ENCODE peak calls at places on chromosomes 6 and 20, in ten cellular contexts. Q is adrenal gland; W is H1; Z is mammary epithelial cell; K is CD4-positive, alpha-beta T cell; R is WERI-Rb-1; G is esophagus squamous epithelium; S is upper lobe of left lung; J is PC-3; H is tibial artery. Y is an unnamed sample.
A peak's percentile ranks its signal among the peaks of the same experiment; 100 is the strongest.

GRCh38 chr6:169241688-169242350 is 11.8 kb downstream of the THBS2 start:
- DNase-seq in Q (no peak), W (no peak), Z (no peak), K (no peak), R (no peak), G (no peak), S (no peak), J (no peak), H (peak; percentile 13), Y (peak; percentile 3)

GRCh38 chr6:22248513-22249308 is 48.1 kb downstream of the PRL start:
- DNase-seq in Q (peak; percentile 49), W (no peak), Z (no peak), K (no peak), R (no peak), G (no peak), S (no peak), J (peak; percentile 93), H (no peak), Y (no peak)

GRCh38 chr20:55855052-55855451 is 150.3 kb downstream of the CBLN4 start:
- DNase-seq in Q (no peak), W (no peak), Z (no peak), K (no peak), R (no peak), G (no peak), S (no peak), J (no peak), H (no peak), Y (no peak)

GRCh38 chr6:94350833-94351232 is 931.5 kb upstream of the EPHA7 start:
- DNase-seq in Q (no peak), W (no peak), Z (no peak), K (no peak), R (no peak), G (no peak), S (no peak), J (no peak), H (no peak), Y (no peak)

GRCh38 chr6:89440200-89440599 is 7.2 kb downstream of the ANKRD6 start:
- DNase-seq in Q (no peak), W (no peak), Z (no peak), K (no peak), R (no peak), G (no peak), S (no peak), J (no peak), H (no peak), Y (no peak)

GRCh38 chr6:18042536-18043145 is 55.2 kb upstream of the KIF13A start:
- DNase-seq in Q (no peak), W (no peak), Z (no peak), K (no peak), R (no peak), G (no peak), S (no peak), J (no peak), H (no peak), Y (no peak)

GRCh38 chr6:3088853-3089445 is 20.7 kb downstream of the RIPK1 start:
- DNase-seq in Q (no peak), W (no peak), Z (no peak), K (no peak), R (no peak), G (no peak), S (no peak), J (no peak), H (no peak), Y (no peak)

GRCh38 chr20:33162313-33162712 is 5.6 kb upstream of the BPIFA2 start:
- DNase-seq in Q (no peak), W (peak; percentile 13), Z (no peak), K (no peak), R (no peak), G (no peak), S (no peak), J (no peak), H (no peak), Y (no peak)

GRCh38 chr6:4610256-4610655 is 165.9 kb upstream of the CDYL start:
- DNase-seq in Q (no peak), W (no peak), Z (peak; percentile 47), K (no peak), R (no peak), G (no peak), S (no peak), J (no peak), H (peak; percentile 65), Y (no peak)

GRCh38 chr20:1844723-1845523 is 50.3 kb upstream of the SIRPA start:
- DNase-seq in Q (peak; percentile 69), W (no peak), Z (no peak), K (no peak), R (no peak), G (no peak), S (peak; percentile 69), J (no peak), H (peak; percentile 67), Y (no peak)

GRCh38 chr6:7262746-7263335 is 50.2 kb downstream of the SSR1 start:
- DNase-seq in Q (peak; percentile 7), W (no peak), Z (no peak), K (no peak), R (peak; percentile 26), G (no peak), S (no peak), J (no peak), H (peak; percentile 16), Y (no peak)

DNA sequence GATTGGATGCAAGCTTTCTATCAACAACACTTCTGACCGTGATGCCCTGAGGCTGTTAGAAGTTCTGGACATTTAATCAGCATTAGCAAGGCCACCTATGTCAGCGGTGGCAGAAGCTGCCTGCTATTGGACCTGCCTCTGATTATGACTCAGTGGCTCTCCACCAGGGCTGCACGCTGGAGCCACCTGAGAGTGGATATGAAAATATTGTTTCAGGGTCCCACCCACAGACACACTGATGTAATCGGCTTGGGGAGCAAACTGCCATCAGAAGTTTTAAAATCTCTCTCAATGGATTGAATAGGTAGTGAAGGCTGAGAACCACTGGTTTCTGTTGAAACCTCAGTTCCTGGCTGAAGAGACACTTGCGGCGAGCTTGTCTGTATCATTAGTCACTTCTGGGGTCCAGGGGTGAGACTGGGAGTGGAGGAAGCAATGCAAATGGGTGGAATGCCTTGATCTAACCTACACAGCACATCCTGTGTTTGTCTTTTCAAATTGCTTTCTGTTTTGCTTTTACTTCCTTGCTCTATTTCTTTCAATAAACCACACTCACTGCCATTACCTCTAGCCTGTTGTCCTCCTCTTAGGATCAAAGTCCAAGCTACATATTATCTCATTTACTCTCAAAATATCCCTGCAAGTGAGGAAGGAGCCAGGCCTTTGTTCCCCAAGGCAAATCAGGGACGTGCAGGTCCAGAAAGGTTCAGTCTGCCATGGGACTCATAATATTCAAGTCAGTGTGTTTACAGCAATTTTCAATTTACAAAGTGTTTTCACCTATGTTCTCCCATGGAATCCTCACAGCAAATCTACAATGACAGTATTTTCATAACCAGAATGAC is 4.2 kb downstream of the CLIC5 start:
- DNase-seq in Q (peak; percentile 15), W (no peak), Z (no peak), K (peak; percentile 41), R (no peak), G (no peak), S (no peak), J (no peak), H (no peak), Y (no peak)
- H3K27ac ChIP-seq in Q (peak overlapping the region; percentile 34), W (no peak overlapping the region), Z (no peak overlapping the region), K (peak overlapping the region; percentile 26), R (no peak overlapping the region), G (peak overlapping the region; percentile 52), S (peak overlapping the region; percentile 92), J (no peak overlapping the region), H (no peak overlapping the region), Y (no peak overlapping the region)

DNA sequence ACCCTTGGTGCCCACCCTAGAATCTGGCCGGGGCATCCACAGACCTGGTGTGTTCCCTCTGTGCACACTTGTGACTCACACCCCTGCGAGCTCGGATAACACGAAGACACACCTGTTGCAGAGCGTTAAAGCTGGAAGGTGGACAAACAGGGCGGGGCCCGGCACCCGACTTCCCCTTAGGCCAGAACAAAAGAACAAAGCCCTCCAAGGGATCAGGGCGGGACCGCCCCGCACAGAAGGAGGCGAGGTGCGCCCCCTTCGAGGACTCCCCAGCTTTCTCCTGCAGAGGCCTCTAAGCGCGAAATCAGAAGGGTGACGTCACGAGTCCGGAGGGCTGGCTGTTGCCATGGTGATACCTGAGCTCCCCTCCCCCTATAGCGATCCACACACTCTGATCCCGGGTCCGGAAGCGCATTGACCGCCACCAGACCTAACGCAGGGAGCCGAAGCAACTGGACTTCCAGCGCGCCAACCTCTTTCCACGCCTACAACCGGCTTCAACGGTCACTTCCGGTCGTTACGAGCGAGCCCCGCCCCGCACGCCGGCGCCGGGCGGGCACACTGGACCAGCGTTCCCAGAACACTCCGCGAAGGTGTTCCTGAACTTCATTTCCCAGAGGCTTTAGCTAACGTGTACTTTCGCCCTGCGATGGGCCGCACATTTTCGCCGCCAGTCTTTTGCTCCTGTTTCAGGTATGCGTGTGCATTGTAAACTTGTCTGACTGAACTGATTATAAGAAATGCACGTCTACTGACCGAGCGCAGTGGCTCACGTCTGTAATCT is at the start of gene ZNF184:
- DNase-seq in Q (peak; percentile 97), W (peak; percentile 92), Z (peak; percentile 99), K (peak; percentile 79), R (peak; percentile 100), G (peak; percentile 56), S (peak; percentile 97), J (peak; percentile 98), H (peak; percentile 93), Y (peak; percentile 96)
- TF ChIP-seq CTCF in Q (no peak), W (peak; percentile 10), Z (no peak), K (no peak), R (no peak), G (no peak), S (no peak), J (no peak), H (no peak), Y (no peak)

GRCh38 chr6:32936247-32937152 is 4.3 kb downstream of the HLA-DMB start:
- DNase-seq in Q (no peak), W (no peak), Z (no peak), K (no peak), R (no peak), G (no peak), S (peak; percentile 42), J (no peak), H (no peak), Y (no peak)

GRCh38 chr6:32933661-32934085 is 7.2 kb downstream of the HLA-DMB start:
- DNase-seq in Q (peak; percentile 69), W (peak; percentile 89), Z (peak; percentile 40), K (peak; percentile 66), R (peak; percentile 85), G (no peak), S (peak; percentile 80), J (peak; percentile 80), H (peak; percentile 87), Y (peak; percentile 74)

GRCh38 chr6:32938494-32938893 is 2.3 kb downstream of the HLA-DMB start:
- DNase-seq in Q (no peak), W (no peak), Z (no peak), K (no peak), R (no peak), G (no peak), S (no peak), J (no peak), H (no peak), Y (no peak)

GRCh38 chr6:32935551-32936246 is 5.1 kb downstream of the HLA-DMB start:
- DNase-seq in Q (no peak), W (no peak), Z (no peak), K (no peak), R (no peak), G (no peak), S (no peak), J (no peak), H (no peak), Y (no peak)

GRCh38 chr6:32937230-32937633 is 3.6 kb downstream of the HLA-DMB start:
- DNase-seq in Q (peak; percentile 66), W (no peak), Z (no peak), K (no peak), R (no peak), G (no peak), S (peak; percentile 57), J (no peak), H (peak; percentile 59), Y (no peak)
- H3K27me3 ChIP-seq in Q (no peaks in the 10 kb centered on the region), W (no peaks in the 10 kb centered on the region), Z (no peaks in the 10 kb centered on the region), K (no peaks in the 10 kb centered on the region), R (no peaks in the 10 kb centered on the region), G (no peaks in the 10 kb centered on the region), S (no peaks in the 10 kb centered on the region), J (peaks cover 32% of the 10 kb centered on the region), H (no peaks in the 10 kb centered on the region), Y (no peaks in the 10 kb centered on the region)

GRCh38 chr20:44583179-44583578 is 800 bp downstream of the PKIG start:
- DNase-seq in Q (no peak), W (no peak), Z (no peak), K (no peak), R (no peak), G (no peak), S (no peak), J (no peak), H (no peak), Y (no peak)
- H3K27ac ChIP-seq in Q (peak overlapping the region; percentile 83), W (no peak overlapping the region), Z (no peak overlapping the region), K (no peak overlapping the region), R (no peak overlapping the region), G (peak overlapping the region; percentile 90), S (peak overlapping the region; percentile 81), J (no peak overlapping the region), H (peak overlapping the region; percentile 83), Y (peak overlapping the region; percentile 74)